ENCODE peak calls at places on chromosomes 7 and 10, in ten cellular contexts. M is H9; O is lower lobe of right lung; S is stomach; T is upper lobe of left lung; I is OCI-LY7; A is neural crest cell; Y is cardiac muscle cell; G is endothelial cell; K is CD4-positive, alpha-beta T cell. C is an unnamed sample.

GRCh38 chr7:74554178-74554577 is 100.5 kb downstream of the GTF2IRD1 start:
- DNase-seq in O (no peak), Y (no peak), A (no peak), S (no peak), M (no peak), G (no peak), T (no peak), K (no peak), I (no peak), C (no peak)

GRCh38 chr10:126917375-126917774 is 12.1 kb downstream of the DOCK1 start:
- DNase-seq in T (peak; percentile 37), Y (no peak), K (no peak), S (peak; percentile 49), I (no peak), A (no peak), O (no peak), G (no peak), M (no peak), C (no peak)

GRCh38 chr10:133316732-133317131 is 8.0 kb downstream of the ZNF511 start:
- DNase-seq in G (no peak), K (no peak), O (peak; percentile 14), I (no peak), S (no peak), M (no peak), Y (no peak), A (no peak), T (no peak), C (no peak)

GRCh38 chr10:99470327-99470726 is 39.9 kb upstream of the GOT1 start:
- DNase-seq in I (peak; percentile 8), G (no peak), Y (no peak), O (no peak), A (no peak), K (no peak), M (no peak), T (no peak), S (no peak), C (no peak)

GRCh38 chr7:99707096-99707495 is 27.3 kb upstream of the CYP3A5 start:
- DNase-seq in S (no peak), O (no peak), I (no peak), K (no peak), G (no peak), A (no peak), M (no peak), Y (peak; percentile 13), T (no peak), C (no peak)

GRCh38 chr7:157208758-157209413 is 70.2 kb downstream of the UBE3C start:
- DNase-seq in T (no peak), M (no peak), Y (no peak), I (no peak), G (no peak), O (no peak), K (no peak), S (no peak), A (no peak), C (no peak)

GRCh38 chr7:3733541-3734140 is 432.6 kb downstream of the SDK1 start:
- DNase-seq in T (no peak), O (no peak), K (no peak), M (no peak), Y (no peak), I (no peak), G (no peak), S (no peak), A (no peak), C (no peak)

GRCh38 chr7:68185641-68186040 is 1189.0 kb downstream of the TYW1 start:
- DNase-seq in T (no peak), G (no peak), K (no peak), S (no peak), O (no peak), Y (peak; percentile 6), A (no peak), M (no peak), I (no peak), C (no peak)

GRCh38 chr7:27899601-27900000 is 159.6 kb downstream of the TAX1BP1 start:
- DNase-seq in Y (no peak), M (no peak), O (no peak), S (no peak), G (no peak), K (no peak), I (no peak), T (no peak), A (no peak), C (no peak)

GRCh38 chr10:93376372-93377296 is 105.5 kb downstream of the MYOF start:
- DNase-seq in O (no peak), T (peak; percentile 75), I (peak; percentile 69), A (peak; percentile 52), G (peak; percentile 66), M (peak; percentile 55), K (peak; percentile 32), Y (peak; percentile 91), S (peak; percentile 26), C (no peak)

GRCh38 chr7:64463636-64464375 is 99.1 kb downstream of the ZNF680 start:
- DNase-seq in A (no peak), M (no peak), T (peak; percentile 38), I (no peak), G (no peak), K (no peak), O (peak; percentile 53), S (no peak), Y (peak; percentile 62), C (no peak)

GRCh38 chr10:101843032-101843991 is at the start of gene KCNIP2:
- DNase-seq in O (peak; percentile 57), I (peak; percentile 41), Y (no peak), S (no peak), K (no peak), A (peak; percentile 41), G (peak; percentile 72), T (peak; percentile 40), M (peak; percentile 90), C (peak; percentile 78)

GRCh38 chr7:93232673-93233018 is 480 bp downstream of the VPS50 start:
- DNase-seq in K (no peak), T (no peak), I (peak; percentile 14), S (no peak), M (no peak), Y (peak; percentile 4), G (peak; percentile 15), A (no peak), O (no peak), C (no peak)

DNA sequence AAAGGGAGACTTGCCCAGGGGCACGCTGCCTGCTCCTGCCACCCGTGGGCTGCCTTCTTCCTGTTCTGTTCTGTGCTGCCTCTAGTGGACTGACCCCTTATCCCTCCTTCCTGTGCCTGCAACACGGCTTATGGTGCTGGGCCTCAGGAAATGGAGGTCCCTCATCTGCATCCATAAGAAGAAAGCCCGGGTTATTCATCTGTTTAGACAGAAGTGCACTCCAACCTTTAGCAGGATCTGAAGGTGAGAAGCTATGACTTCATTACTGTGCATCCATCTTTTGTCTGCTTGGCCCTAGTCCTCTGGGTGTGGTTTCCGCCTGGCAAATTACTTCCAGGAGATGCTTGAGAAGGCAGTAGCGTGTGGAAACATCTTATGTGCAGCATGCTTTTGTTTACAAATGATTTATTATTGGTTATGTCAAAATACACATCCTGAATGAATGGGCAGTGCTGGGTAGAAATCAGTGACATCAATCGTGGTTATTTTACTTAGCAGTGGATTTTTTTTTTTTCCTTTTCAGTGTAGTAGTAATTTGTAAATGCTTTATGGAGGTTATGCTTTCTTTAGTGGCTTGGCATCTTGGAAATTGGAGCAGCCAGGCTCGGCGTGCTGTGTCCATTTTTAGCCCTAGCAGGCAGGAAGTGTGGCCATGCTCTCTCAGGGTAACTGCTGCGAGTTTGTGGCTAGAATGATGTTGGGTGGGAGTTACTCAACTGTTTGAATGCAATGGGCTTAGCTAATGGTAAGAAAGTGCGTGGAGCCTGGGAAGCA is 12.7 kb downstream of the PTPRE start:
- DNase-seq in S (no peak), M (peak; percentile 52), I (peak; percentile 28), K (no peak), G (no peak), A (no peak), Y (peak; percentile 71), O (no peak), T (no peak), C (no peak)
- TF ChIP-seq CTCF in S (no peak), M (peak; percentile 51), I (peak; percentile 56), K (no peak), G (no peak), A (peak; percentile 29), Y (peak; percentile 25), O (peak; percentile 26), T (no peak), C (no peak)

DNA sequence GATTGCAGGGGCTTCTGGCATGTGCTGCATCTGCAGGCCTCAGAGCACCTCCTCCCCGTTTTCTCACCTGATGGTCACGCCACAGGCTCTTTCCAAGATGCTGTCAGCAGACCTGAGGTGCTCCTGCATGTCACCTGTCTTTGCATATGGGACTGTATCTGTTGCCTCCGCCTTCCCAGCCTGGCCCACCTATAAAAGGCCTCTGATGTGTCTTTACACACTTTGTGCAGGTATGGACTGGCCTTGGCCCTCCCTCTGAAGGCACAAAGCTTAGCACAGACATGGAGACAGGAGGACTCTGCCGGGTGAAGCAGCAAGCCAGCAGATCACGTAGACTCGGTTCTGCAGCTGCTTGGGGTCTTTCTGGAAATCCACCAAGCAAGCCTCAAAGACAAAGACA is 220.9 kb upstream of the PPP2R2D start:
- DNase-seq in O (no peak), I (no peak), T (no peak), S (no peak), A (no peak), K (no peak), M (no peak), Y (no peak), G (no peak), C (no peak)
- TF ChIP-seq CTCF in O (no peak), I (no peak), T (no peak), S (no peak), A (no peak), K (no peak), M (no peak), Y (no peak), G (no peak), C (no peak)

DNA sequence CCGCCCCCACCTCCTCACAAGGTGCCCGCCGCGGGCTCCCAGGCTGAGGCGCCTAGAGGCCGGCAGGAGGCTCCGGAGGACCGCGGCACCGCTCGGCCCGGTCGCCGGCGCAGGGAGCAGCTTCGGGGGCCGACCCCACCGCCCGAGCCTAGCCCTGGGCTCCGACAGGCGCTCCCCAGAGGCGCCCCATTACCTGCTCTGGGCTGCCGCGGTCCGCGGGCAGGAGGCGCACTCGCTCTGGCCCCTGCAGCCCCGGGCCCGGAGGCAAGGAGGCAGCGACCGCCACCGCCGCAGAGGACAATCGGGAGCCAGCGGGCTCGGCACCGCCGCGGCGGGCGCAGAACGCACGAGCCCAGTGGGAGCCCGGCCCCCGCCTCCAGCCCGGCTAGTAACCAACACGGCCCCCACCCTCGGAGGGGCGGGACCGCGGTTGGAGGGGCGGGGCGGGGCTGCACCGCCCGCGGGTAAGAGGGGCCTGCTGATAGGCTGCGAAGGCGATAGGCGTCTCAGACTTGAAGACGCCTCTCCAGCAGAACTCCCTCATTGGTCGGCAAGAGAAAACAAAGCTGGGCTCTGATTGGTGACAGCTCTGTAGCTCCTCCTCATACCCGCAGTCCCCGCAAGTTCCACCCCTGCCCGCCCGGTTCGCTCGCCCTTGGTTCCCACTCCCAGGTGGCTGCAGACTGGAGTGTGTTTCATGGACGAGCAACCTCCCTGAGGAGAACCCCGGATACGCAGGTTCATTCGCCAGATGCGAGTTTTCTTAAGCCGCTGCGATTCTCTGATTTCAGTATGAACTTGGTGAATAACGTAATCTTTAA is at the start of gene MPP7:
- DNase-seq in I (peak; percentile 98), M (peak; percentile 99), A (peak; percentile 88), G (peak; percentile 96), O (peak; percentile 97), K (peak; percentile 93), T (peak; percentile 98), Y (peak; percentile 98), S (peak; percentile 97), C (peak; percentile 96)
- TF ChIP-seq CTCF in I (peak; percentile 55), M (peak; percentile 52), A (peak; percentile 55), G (peak; percentile 16), O (peak; percentile 45), K (peak; percentile 71), T (peak; percentile 32), Y (peak; percentile 22), S (peak; percentile 51), C (no peak)

GRCh38 chr10:71888623-71889387 is 37.8 kb upstream of the PSAP start:
- DNase-seq in I (peak; percentile 97), T (peak; percentile 80), S (peak; percentile 65), G (peak; percentile 35), K (peak; percentile 19), M (peak; percentile 57), A (peak; percentile 48), O (peak; percentile 92), Y (peak; percentile 97), C (peak; percentile 73)
- TF ChIP-seq CTCF in I (peak; percentile 51), T (no peak), S (no peak), G (no peak), K (no peak), M (no peak), A (no peak), O (peak; percentile 13), Y (peak; percentile 24), C (no peak)

C was measured in glutamatergic neuron.